ENCODE peak calls at places on chromosomes 5 and 9, in four cellular contexts. One of them, this sample, is unnamed.

GRCh38 chr5:34452170-34452828 is 203.8 kb upstream of the RAI14 start:
- DNase-seq in NCI-H1105 treated with DMSO at 0.1 percent for 48 hours: no peak
- DNase-seq in iPS-NIHi11: peak
- DNase-seq in breast epithelium: no peak
- DNase-seq in this sample: peak

GRCh38 chr5:75051217-75051751 is 1.1 kb downstream of the GCNT4 start:
- DNase-seq in NCI-H1105 treated with DMSO at 0.1 percent for 48 hours: peak
- DNase-seq in iPS-NIHi11: no peak
- DNase-seq in breast epithelium: no peak
- DNase-seq in this sample: no peak

GRCh38 chr5:56561-57290 is 35.2 kb upstream of the PLEKHG4B start:
- DNase-seq in NCI-H1105 treated with DMSO at 0.1 percent for 48 hours: no peak
- DNase-seq in iPS-NIHi11: peak
- DNase-seq in breast epithelium: no peak
- DNase-seq in this sample: no peak

GRCh38 chr5:73093943-73094342 is 26.4 kb upstream of the TMEM171 start:
- DNase-seq in NCI-H1105 treated with DMSO at 0.1 percent for 48 hours: no peak
- DNase-seq in iPS-NIHi11: no peak
- DNase-seq in breast epithelium: no peak
- DNase-seq in this sample: no peak

GRCh38 chr5:94021246-94021645 is 279.8 kb upstream of the POU5F2 start:
- DNase-seq in NCI-H1105 treated with DMSO at 0.1 percent for 48 hours: peak
- DNase-seq in iPS-NIHi11: peak
- DNase-seq in breast epithelium: no peak
- DNase-seq in this sample: peak

GRCh38 chr9:125785187-125785840 is 38.1 kb downstream of the PBX3 start:
- DNase-seq in NCI-H1105 treated with DMSO at 0.1 percent for 48 hours: no peak
- DNase-seq in iPS-NIHi11: no peak
- DNase-seq in breast epithelium: no peak
- DNase-seq in this sample: no peak

GRCh38 chr5:134086215-134086942 is 28.1 kb upstream of the TCF7 start:
- DNase-seq in NCI-H1105 treated with DMSO at 0.1 percent for 48 hours: no peak
- DNase-seq in iPS-NIHi11: no peak
- DNase-seq in breast epithelium: no peak
- DNase-seq in this sample: no peak

GRCh38 chr5:160473736-160474483 is 52.3 kb downstream of the PTTG1 start:
- DNase-seq in NCI-H1105 treated with DMSO at 0.1 percent for 48 hours: no peak
- DNase-seq in iPS-NIHi11: no peak
- DNase-seq in breast epithelium: no peak
- DNase-seq in this sample: no peak

GRCh38 chr9:136687721-136688223 is 515 bp upstream of the AGPAT2 start:
- DNase-seq in NCI-H1105 treated with DMSO at 0.1 percent for 48 hours: no peak
- DNase-seq in iPS-NIHi11: peak
- DNase-seq in breast epithelium: no peak
- DNase-seq in this sample: peak

GRCh38 chr5:125125031-125125823 is 378.8 kb upstream of the ZNF608 start:
- DNase-seq in NCI-H1105 treated with DMSO at 0.1 percent for 48 hours: no peak
- DNase-seq in iPS-NIHi11: no peak
- DNase-seq in breast epithelium: no peak
- DNase-seq in this sample: no peak

GRCh38 chr5:154757647-154758406 is 2.6 kb downstream of the LARP1 start:
- DNase-seq in NCI-H1105 treated with DMSO at 0.1 percent for 48 hours: peak
- DNase-seq in iPS-NIHi11: no peak
- DNase-seq in breast epithelium: no peak
- DNase-seq in this sample: no peak

GRCh38 chr9:3746296-3747275 is 220.8 kb upstream of the RFX3 start:
- DNase-seq in NCI-H1105 treated with DMSO at 0.1 percent for 48 hours: no peak
- DNase-seq in iPS-NIHi11: no peak
- DNase-seq in breast epithelium: peak
- DNase-seq in this sample: no peak

GRCh38 chr5:12022444-12022843 is 118.2 kb upstream of the CTNND2 start:
- DNase-seq in NCI-H1105 treated with DMSO at 0.1 percent for 48 hours: no peak
- DNase-seq in iPS-NIHi11: no peak
- DNase-seq in breast epithelium: no peak
- DNase-seq in this sample: no peak

GRCh38 chr9:116102596-116102995 is 51.0 kb upstream of the PAPPA start:
- DNase-seq in NCI-H1105 treated with DMSO at 0.1 percent for 48 hours: no peak
- DNase-seq in iPS-NIHi11: no peak
- DNase-seq in breast epithelium: no peak
- DNase-seq in this sample: no peak

GRCh38 chr9:132894343-132894742 is 15.6 kb downstream of the SPACA9 start:
- DNase-seq in NCI-H1105 treated with DMSO at 0.1 percent for 48 hours: no peak
- DNase-seq in iPS-NIHi11: no peak
- DNase-seq in breast epithelium: no peak
- DNase-seq in this sample: no peak

GRCh38 chr9:77864096-77864889 is 167.3 kb downstream of the GNAQ start:
- DNase-seq in NCI-H1105 treated with DMSO at 0.1 percent for 48 hours: no peak
- DNase-seq in iPS-NIHi11: no peak
- DNase-seq in breast epithelium: no peak
- DNase-seq in this sample: no peak

GRCh38 chr5:135373747-135374515 is 25.1 kb downstream of the MACROH2A1 start:
- DNase-seq in NCI-H1105 treated with DMSO at 0.1 percent for 48 hours: no peak
- DNase-seq in iPS-NIHi11: no peak
- DNase-seq in breast epithelium: no peak
- DNase-seq in this sample: peak

GRCh38 chr9:89940625-89941024 is 335.8 kb downstream of the GADD45G start:
- DNase-seq in NCI-H1105 treated with DMSO at 0.1 percent for 48 hours: no peak
- DNase-seq in iPS-NIHi11: no peak
- DNase-seq in breast epithelium: no peak
- DNase-seq in this sample: no peak

GRCh38 chr9:75891277-75892167 is 1.0 kb downstream of the PCSK5 start:
- DNase-seq in NCI-H1105 treated with DMSO at 0.1 percent for 48 hours: peak
- DNase-seq in iPS-NIHi11: peak
- DNase-seq in breast epithelium: no peak
- DNase-seq in this sample: peak

GRCh38 chr5:133644000-133644865 is 31.9 kb upstream of the FSTL4 start:
- DNase-seq in NCI-H1105 treated with DMSO at 0.1 percent for 48 hours: no peak
- DNase-seq in iPS-NIHi11: no peak
- DNase-seq in breast epithelium: no peak
- DNase-seq in this sample: no peak

GRCh38 chr5:41748631-41749030 is 121.6 kb downstream of the OXCT1 start:
- DNase-seq in NCI-H1105 treated with DMSO at 0.1 percent for 48 hours: no peak
- DNase-seq in iPS-NIHi11: no peak
- DNase-seq in breast epithelium: no peak
- DNase-seq in this sample: no peak

GRCh38 chr9:27085456-27085855 is 23.6 kb upstream of the TEK start:
- DNase-seq in NCI-H1105 treated with DMSO at 0.1 percent for 48 hours: no peak
- DNase-seq in iPS-NIHi11: no peak
- DNase-seq in breast epithelium: no peak
- DNase-seq in this sample: no peak

GRCh38 chr5:175824621-175825020 is 46.8 kb upstream of the CPLX2 start:
- DNase-seq in NCI-H1105 treated with DMSO at 0.1 percent for 48 hours: no peak
- DNase-seq in iPS-NIHi11: no peak
- DNase-seq in breast epithelium: no peak
- DNase-seq in this sample: peak

GRCh38 chr5:167294861-167295685 is 996.4 kb upstream of the WWC1 start:
- DNase-seq in NCI-H1105 treated with DMSO at 0.1 percent for 48 hours: no peak
- DNase-seq in iPS-NIHi11: peak
- DNase-seq in breast epithelium: no peak
- DNase-seq in this sample: no peak

GRCh38 chr9:38043931-38044623 is 24.9 kb downstream of the SHB start:
- DNase-seq in NCI-H1105 treated with DMSO at 0.1 percent for 48 hours: no peak
- DNase-seq in iPS-NIHi11: no peak
- DNase-seq in breast epithelium: peak
- DNase-seq in this sample: no peak

GRCh38 chr9:18058564-18058963 is 415.4 kb upstream of the ADAMTSL1 start:
- DNase-seq in NCI-H1105 treated with DMSO at 0.1 percent for 48 hours: no peak
- DNase-seq in iPS-NIHi11: no peak
- DNase-seq in breast epithelium: no peak
- DNase-seq in this sample: no peak

GRCh38 chr5:156128026-156128425 is 198.9 kb upstream of the SGCD start:
- DNase-seq in NCI-H1105 treated with DMSO at 0.1 percent for 48 hours: no peak
- DNase-seq in iPS-NIHi11: no peak
- DNase-seq in breast epithelium: no peak
- DNase-seq in this sample: no peak

GRCh38 chr9:36166150-36166927 is 2.8 kb upstream of the CCIN start:
- DNase-seq in NCI-H1105 treated with DMSO at 0.1 percent for 48 hours: no peak
- DNase-seq in iPS-NIHi11: peak
- DNase-seq in breast epithelium: peak
- DNase-seq in this sample: peak

GRCh38 chr5:94908889-94909480 is 290.5 kb downstream of the SLF1 start:
- DNase-seq in NCI-H1105 treated with DMSO at 0.1 percent for 48 hours: no peak
- DNase-seq in iPS-NIHi11: peak
- DNase-seq in breast epithelium: no peak
- DNase-seq in this sample: peak